ENCODE peak calls at places on chromosomes 2 and 18, in seven cellular contexts. M is GM12865; P is H4; Y is GM04504; N is stimulated activated CD4-positive, alpha-beta T cell treated with anti-CD3 and anti-CD28 coated beads, Interleukin-4, amount 100 ng/mL, for 4 hours; T is stimulated activated CD8-positive, alpha-beta memory T cell treated with anti-CD3 and anti-CD28 coated beads, Interleukin-12 subunit alpha, Interleukin-12 subunit beta, amount 100 ng/mL, for 1 hour; W is activated T-cell treated with anti-CD3 and anti-CD28 coated beads, Interleukin-2, amount 50 U/mL, for 1 hour. R is an unnamed sample.

GRCh38 chr2:218360453-218360852 is 3.8 kb downstream of the CATIP start:
- DNase-seq in M (no peak), P (no peak), Y (no peak), N (no peak), T (no peak), W (no peak), R (no peak)

GRCh38 chr2:112683550-112684414 is 37.0 kb upstream of the NT5DC4 start:
- DNase-seq in M (no peak), P (no peak), Y (no peak), N (no peak), T (no peak), W (no peak), R (no peak)

GRCh38 chr2:118050386-118050785 is 36.5 kb upstream of the CCDC93 start:
- DNase-seq in M (no peak), P (no peak), Y (no peak), N (no peak), T (no peak), W (no peak), R (no peak)

GRCh38 chr2:154693941-154694340 is 4.6 kb upstream of the KCNJ3 start:
- DNase-seq in M (no peak), P (no peak), Y (no peak), N (no peak), T (no peak), W (no peak), R (no peak)

GRCh38 chr18:49899647-49900330 is 86.5 kb upstream of the ACAA2 start:
- DNase-seq in M (no peak), P (no peak), Y (no peak), N (no peak), T (no peak), W (no peak), R (no peak)

GRCh38 chr2:3192920-3193319 is 184.7 kb downstream of the EIPR1 start:
- DNase-seq in M (no peak), P (no peak), Y (no peak), N (no peak), T (no peak), W (no peak), R (no peak)

GRCh38 chr2:238820909-238821308 is 27.0 kb upstream of the TWIST2 start:
- DNase-seq in M (no peak), P (no peak), Y (peak), N (no peak), T (no peak), W (no peak), R (no peak)

GRCh38 chr18:23814977-23815614 is 125.8 kb downstream of the LAMA3 start:
- DNase-seq in M (no peak), P (no peak), Y (no peak), N (no peak), T (no peak), W (no peak), R (no peak)

GRCh38 chr2:47259829-47260228 is 104.7 kb upstream of the STPG4 start:
- DNase-seq in M (no peak), P (no peak), Y (no peak), N (no peak), T (no peak), W (no peak), R (no peak)

GRCh38 chr2:134758632-134759031 is 39.8 kb upstream of the TMEM163 start:
- DNase-seq in M (peak), P (no peak), Y (no peak), N (no peak), T (no peak), W (no peak), R (peak)

GRCh38 chr18:22921762-22922161 is 11.4 kb upstream of the RBBP8 start:
- DNase-seq in M (no peak), P (no peak), Y (no peak), N (no peak), T (no peak), W (no peak), R (no peak)

GRCh38 chr18:56285387-56286055 is 352.9 kb downstream of the TXNL1 start:
- DNase-seq in M (no peak), P (no peak), Y (no peak), N (no peak), T (no peak), W (no peak), R (no peak)

GRCh38 chr2:32372519-32373182 is 15.8 kb downstream of the BIRC6 start:
- DNase-seq in M (no peak), P (no peak), Y (no peak), N (no peak), T (no peak), W (no peak), R (no peak)

GRCh38 chr18:8081872-8082553 is 514.9 kb downstream of the PTPRM start:
- DNase-seq in M (no peak), P (no peak), Y (no peak), N (no peak), T (no peak), W (no peak), R (no peak)

GRCh38 chr2:96264656-96265348 is 995 bp downstream of the TMEM127 start:
- DNase-seq in M (peak), P (no peak), Y (no peak), N (no peak), T (no peak), W (no peak), R (no peak)